ENCODE peak calls at places on chromosomes 2 and 18, in nine cellular contexts. C, G, Z, A, T, P, L, B and K are unnamed samples.
A peak's percentile ranks its signal among the peaks of the same experiment; 100 is the strongest.

GRCh38 chr2:3664925-3665324 is 6.9 kb downstream of the ALLC start:
- DNase-seq in C (no peak), P (no peak), Z (no peak), B (no peak), L (peak; percentile 24), G (no peak), A (no peak), T (no peak), K (no peak)

GRCh38 chr2:168706806-168707205 is 95.6 kb upstream of the NOSTRIN start:
- DNase-seq in A (no peak), B (no peak), Z (no peak), T (no peak), P (no peak), G (no peak), L (no peak), C (no peak), K (no peak)

GRCh38 chr18:62341423-62341920 is 16.4 kb downstream of the TNFRSF11A start:
- DNase-seq in A (no peak), P (no peak), L (no peak), C (no peak), B (no peak), Z (no peak), G (no peak), T (no peak), K (no peak)

GRCh38 chr2:104678181-104678580 is 175.7 kb upstream of the POU3F3 start:
- DNase-seq in L (no peak), P (no peak), B (no peak), G (no peak), A (no peak), T (no peak), C (no peak), Z (no peak), K (no peak)

GRCh38 chr2:150520887-150521664 is 33.6 kb upstream of the RND3 start:
- DNase-seq in Z (no peak), T (no peak), L (peak; percentile 18), B (no peak), A (no peak), G (no peak), P (peak; percentile 83), C (no peak), K (no peak)

GRCh38 chr18:3151379-3152264 is 68.1 kb downstream of the MYOM1 start:
- DNase-seq in G (peak; percentile 17), Z (no peak), P (peak; percentile 52), B (peak; percentile 12), L (peak; percentile 59), C (no peak), A (no peak), T (no peak), K (no peak)

GRCh38 chr2:241128266-241128665 is 21.0 kb downstream of the PASK start:
- DNase-seq in L (no peak), C (no peak), T (no peak), B (no peak), Z (no peak), P (no peak), G (no peak), A (no peak), K (no peak)

GRCh38 chr2:166651080-166651675 is 157.1 kb upstream of the SCN7A start:
- DNase-seq in L (peak; percentile 75), P (peak; percentile 83), Z (no peak), B (no peak), G (no peak), T (no peak), A (no peak), C (no peak), K (no peak)

GRCh38 chr2:121816797-121817196 is 61.3 kb downstream of the TSN start:
- DNase-seq in P (no peak), Z (no peak), L (no peak), A (no peak), B (no peak), G (no peak), T (no peak), C (no peak), K (no peak)

GRCh38 chr2:121809607-121810006 is 54.2 kb downstream of the TSN start:
- DNase-seq in A (no peak), T (no peak), Z (no peak), B (no peak), L (no peak), C (no peak), G (no peak), P (no peak), K (no peak)

GRCh38 chr2:121815216-121815615 is 59.8 kb downstream of the TSN start:
- DNase-seq in P (no peak), L (no peak), T (no peak), C (no peak), B (no peak), Z (no peak), G (no peak), A (no peak), K (no peak)

GRCh38 chr2:121805767-121806145 is 50.3 kb downstream of the TSN start:
- DNase-seq in C (no peak), Z (no peak), A (no peak), B (no peak), T (no peak), G (no peak), L (no peak), P (no peak), K (no peak)

DNA sequence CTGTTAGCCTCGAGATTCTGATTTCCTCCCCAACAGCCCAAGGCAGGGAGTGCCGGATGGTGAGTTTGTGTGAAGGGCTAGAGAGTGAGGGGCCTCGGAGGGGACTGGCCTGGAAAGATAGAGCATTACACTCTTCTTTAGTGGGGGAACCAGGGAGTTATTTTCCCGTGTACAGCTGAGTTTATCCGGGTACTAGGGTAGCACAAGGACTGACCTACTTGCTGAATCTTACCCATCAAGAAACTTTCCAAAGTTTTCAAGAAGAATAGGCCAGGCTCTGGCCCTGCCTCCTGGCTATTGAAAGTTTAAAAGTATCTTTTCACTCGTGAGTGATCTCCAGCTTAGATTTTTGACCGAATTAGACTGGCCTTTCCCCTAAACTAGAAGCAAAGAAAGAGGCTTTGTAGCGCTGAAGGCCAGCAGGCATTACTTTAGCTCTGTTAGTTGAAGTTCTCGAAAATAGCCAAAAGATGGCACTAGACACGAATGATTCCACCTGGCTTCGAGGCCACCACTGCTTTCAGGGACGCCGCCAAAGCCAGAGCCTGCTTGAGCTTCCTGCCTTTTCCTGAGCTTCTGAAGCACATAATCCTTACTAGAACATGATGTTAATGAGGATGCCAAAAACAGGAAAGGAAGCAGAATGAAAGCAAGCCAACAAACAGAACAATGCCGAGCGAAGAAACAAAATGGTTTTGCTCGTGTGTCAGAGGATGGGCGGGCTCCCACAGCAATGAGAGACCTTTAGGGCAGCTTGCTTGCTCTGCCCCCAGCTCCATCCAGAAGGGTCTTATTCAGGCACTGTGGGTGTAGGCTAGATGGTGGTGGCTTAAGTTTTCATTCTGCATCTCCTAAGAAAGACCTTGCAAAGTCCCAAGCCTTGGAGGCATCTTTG is 55.8 kb downstream of the TSN start:
- DNase-seq in B (peak; percentile 59), T (peak; percentile 83), A (no peak), G (peak; percentile 41), L (peak; percentile 79), C (peak; percentile 31), Z (peak; percentile 24), P (peak; percentile 63), K (peak; percentile 65)
- H3K27ac ChIP-seq in B (no peak overlapping the region), T (no peak overlapping the region), A (no peak overlapping the region), G (no peak overlapping the region), L (no peak overlapping the region), C (no peak overlapping the region), Z (no peak overlapping the region), P (no peak overlapping the region), K (no peak overlapping the region)

DNA sequence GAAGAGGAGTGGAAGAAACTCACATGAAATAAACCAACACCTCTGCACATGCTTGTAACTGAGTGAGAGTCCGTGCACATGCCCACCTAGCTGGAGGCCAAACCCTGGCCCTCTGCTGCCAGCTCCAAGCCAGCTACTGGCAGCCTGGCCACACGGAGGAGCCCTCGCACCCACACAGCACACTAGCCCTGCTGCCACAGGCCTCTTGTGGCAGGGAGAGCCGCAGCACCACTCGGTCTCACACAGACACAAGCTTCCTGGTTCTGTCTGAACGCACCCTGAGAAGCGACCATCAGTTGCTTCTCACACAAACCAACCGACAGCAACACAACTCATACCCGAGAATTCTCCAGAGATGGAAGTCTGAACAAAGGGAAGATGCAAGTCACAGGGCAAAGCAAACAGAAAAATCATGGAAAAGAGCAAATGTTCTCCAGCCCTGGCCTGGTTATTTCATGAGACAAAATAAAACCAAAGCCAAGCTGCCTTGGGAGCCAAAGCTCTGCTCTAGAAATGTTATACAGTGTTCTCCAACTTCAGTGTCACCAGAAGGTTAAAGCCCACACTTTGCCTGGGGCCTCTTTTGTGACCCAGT is 65.1 kb downstream of the FBXO15 start:
- DNase-seq in A (no peak), L (peak; percentile 55), G (peak; percentile 60), Z (no peak), C (no peak), B (peak; percentile 8), T (peak; percentile 62), P (peak; percentile 63), K (peak; percentile 63)
- H3K4me3 ChIP-seq in A (no peak overlapping the region), L (no peak overlapping the region), G (no peak overlapping the region), Z (no peak overlapping the region), C (no peak overlapping the region), B (no peak overlapping the region), T (no peak overlapping the region), P (no peak overlapping the region), K (no peak overlapping the region)

DNA sequence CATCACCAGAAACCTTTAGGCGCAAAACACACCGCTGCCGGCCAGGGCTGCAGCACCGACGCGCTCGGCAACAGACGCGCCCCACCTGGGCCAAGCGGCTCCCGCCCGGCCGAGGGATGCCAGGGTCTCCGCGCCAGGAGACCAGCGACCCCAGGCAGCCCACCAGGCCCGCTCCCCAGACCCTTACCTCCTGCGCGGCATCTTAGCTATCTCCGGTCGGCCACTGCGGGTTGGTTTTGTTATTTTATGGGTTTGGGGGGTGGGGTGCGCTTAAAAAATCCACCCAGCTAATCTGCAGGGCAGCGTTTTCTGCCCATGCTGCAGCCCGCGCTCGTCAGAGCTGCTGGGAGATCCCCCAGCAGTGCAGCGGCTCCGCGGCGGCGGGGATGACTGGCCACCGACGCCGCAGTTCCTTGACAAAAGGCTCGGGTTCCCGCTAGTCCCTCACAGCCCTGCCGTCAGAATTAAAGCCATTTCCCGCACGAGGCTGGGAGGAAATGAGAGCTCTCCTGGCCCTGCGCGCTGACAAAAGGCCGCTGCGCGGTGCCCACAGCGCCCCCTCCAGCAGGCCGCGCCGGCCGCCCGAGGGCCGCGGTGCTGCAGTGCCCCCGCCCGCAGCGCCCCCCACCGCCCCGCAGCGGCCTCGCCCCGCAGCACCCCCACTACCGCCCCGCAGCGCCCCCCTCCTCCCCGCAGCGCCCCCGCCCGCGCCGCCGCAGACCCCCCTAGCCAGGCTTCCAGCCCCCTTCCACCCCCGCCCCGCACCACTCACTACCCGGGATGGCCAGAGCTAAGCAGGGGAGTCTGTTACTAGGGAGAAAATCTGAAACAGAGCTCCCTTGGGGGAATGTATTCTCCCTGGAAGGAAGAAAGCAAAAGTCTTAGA is at the start of gene ADD2:
- DNase-seq in T (peak; percentile 56), A (no peak), P (peak; percentile 1), Z (no peak), G (peak; percentile 76), B (peak; percentile 70), C (no peak), L (peak; percentile 22), K (peak; percentile 48)
- H3K27ac ChIP-seq in T (no peak within 1 kb of the TSS), A (no peak within 1 kb of the TSS), P (no peak within 1 kb of the TSS), Z (no peak within 1 kb of the TSS), G (peak within 1 kb of the TSS; percentile 92), B (peak within 1 kb of the TSS; percentile 54), C (no peak within 1 kb of the TSS), L (no peak within 1 kb of the TSS), K (no peak within 1 kb of the TSS)

DNA sequence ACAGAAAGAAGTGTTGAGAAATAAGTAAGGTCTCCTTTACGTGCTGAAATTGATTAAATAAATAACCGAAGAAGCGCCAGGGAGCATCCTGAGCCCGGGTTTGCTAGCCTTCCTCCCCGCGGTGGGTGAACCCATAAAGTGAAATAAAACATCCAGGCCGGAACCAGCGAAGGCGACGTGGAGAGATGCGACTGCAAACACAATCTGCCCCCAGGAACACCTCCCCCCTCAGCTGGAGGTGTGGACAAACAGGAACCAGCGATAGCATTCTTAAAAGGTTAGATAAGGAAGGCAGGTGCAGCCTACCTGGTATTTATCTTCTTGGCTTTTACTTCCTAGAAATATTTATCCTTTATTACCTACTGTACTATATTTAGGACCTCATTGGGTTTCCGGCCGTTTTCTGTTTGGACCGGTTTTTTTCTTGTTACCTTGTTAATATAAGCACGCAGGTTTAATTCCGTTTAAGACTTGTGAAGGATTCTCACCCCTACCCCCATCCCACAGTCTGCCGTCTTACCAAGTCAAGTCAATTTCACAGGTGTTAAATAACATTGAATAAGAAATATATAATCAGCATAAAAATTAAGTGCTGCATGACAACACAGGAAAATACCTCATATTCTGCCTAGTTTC is 224.1 kb upstream of the ID2 start:
- DNase-seq in L (no peak), P (no peak), Z (no peak), G (no peak), T (peak; percentile 43), B (no peak), C (no peak), A (no peak), K (peak; percentile 47)
- H3K4me3 ChIP-seq in L (no peak overlapping the region), P (no peak overlapping the region), Z (no peak overlapping the region), G (no peak overlapping the region), T (no peak overlapping the region), B (no peak overlapping the region), C (peak overlapping the region; percentile 16), A (no peak overlapping the region), K (peak overlapping the region; percentile 5)